ENCODE peak calls at places on chromosomes 6 and 20, in ten cellular contexts. One of them, this sample, is unnamed.

GRCh38 chr6:111625511-111626331 is 20.0 kb upstream of the TRAF3IP2 start:
- DNase-seq in effector memory CD4-positive, alpha-beta T cell: no peak
- DNase-seq in MM.1S: no peak
- DNase-seq in small intestine: peak; percentile 69
- DNase-seq in tibial artery: peak; percentile 56
- DNase-seq in naive thymus-derived CD4-positive, alpha-beta T cell: no peak
- DNase-seq in heart right ventricle: peak; percentile 56
- DNase-seq in aorta: peak; percentile 74
- DNase-seq in adipocyte: peak; percentile 63
- DNase-seq in GM12865: no peak
- DNase-seq in this sample: no peak

GRCh38 chr20:49832632-49833327 is 20.2 kb downstream of the SLC9A8 start:
- DNase-seq in small intestine: no peak
- DNase-seq in heart right ventricle: no peak
- DNase-seq in MM.1S: no peak
- DNase-seq in naive thymus-derived CD4-positive, alpha-beta T cell: no peak
- DNase-seq in aorta: no peak
- DNase-seq in effector memory CD4-positive, alpha-beta T cell: no peak
- DNase-seq in tibial artery: no peak
- DNase-seq in GM12865: peak; percentile 35
- DNase-seq in adipocyte: peak; percentile 82
- DNase-seq in this sample: peak; percentile 84

GRCh38 chr6:148557796-148558457 is 188.9 kb upstream of the UST start:
- DNase-seq in heart right ventricle: no peak
- DNase-seq in tibial artery: no peak
- DNase-seq in naive thymus-derived CD4-positive, alpha-beta T cell: no peak
- DNase-seq in small intestine: no peak
- DNase-seq in MM.1S: no peak
- DNase-seq in GM12865: no peak
- DNase-seq in effector memory CD4-positive, alpha-beta T cell: no peak
- DNase-seq in aorta: no peak
- DNase-seq in adipocyte: no peak
- DNase-seq in this sample: no peak

GRCh38 chr6:11667876-11668275 is 110.7 kb downstream of the ADTRP start:
- DNase-seq in GM12865: no peak
- DNase-seq in naive thymus-derived CD4-positive, alpha-beta T cell: no peak
- DNase-seq in adipocyte: no peak
- DNase-seq in effector memory CD4-positive, alpha-beta T cell: no peak
- DNase-seq in heart right ventricle: no peak
- DNase-seq in MM.1S: no peak
- DNase-seq in small intestine: no peak
- DNase-seq in aorta: no peak
- DNase-seq in tibial artery: no peak
- DNase-seq in this sample: no peak

GRCh38 chr6:5764401-5764955 is 242.2 kb downstream of the NRN1 start:
- DNase-seq in naive thymus-derived CD4-positive, alpha-beta T cell: no peak
- DNase-seq in aorta: peak; percentile 60
- DNase-seq in GM12865: peak; percentile 68
- DNase-seq in adipocyte: peak; percentile 4
- DNase-seq in MM.1S: no peak
- DNase-seq in small intestine: no peak
- DNase-seq in effector memory CD4-positive, alpha-beta T cell: no peak
- DNase-seq in tibial artery: peak; percentile 84
- DNase-seq in heart right ventricle: peak; percentile 80
- DNase-seq in this sample: no peak

GRCh38 chr6:48743738-48744137 is 632.7 kb upstream of the PTCHD4 start:
- DNase-seq in naive thymus-derived CD4-positive, alpha-beta T cell: no peak
- DNase-seq in heart right ventricle: no peak
- DNase-seq in MM.1S: no peak
- DNase-seq in adipocyte: peak; percentile 19
- DNase-seq in GM12865: no peak
- DNase-seq in aorta: no peak
- DNase-seq in tibial artery: no peak
- DNase-seq in effector memory CD4-positive, alpha-beta T cell: no peak
- DNase-seq in small intestine: no peak
- DNase-seq in this sample: no peak

GRCh38 chr6:2155206-2155605 is 90.2 kb downstream of the GMDS start:
- DNase-seq in aorta: no peak
- DNase-seq in GM12865: no peak
- DNase-seq in heart right ventricle: no peak
- DNase-seq in tibial artery: no peak
- DNase-seq in small intestine: no peak
- DNase-seq in adipocyte: no peak
- DNase-seq in MM.1S: no peak
- DNase-seq in naive thymus-derived CD4-positive, alpha-beta T cell: no peak
- DNase-seq in effector memory CD4-positive, alpha-beta T cell: no peak
- DNase-seq in this sample: no peak

GRCh38 chr6:167849846-167850459 is 23.2 kb downstream of the AFDN start:
- DNase-seq in naive thymus-derived CD4-positive, alpha-beta T cell: no peak
- DNase-seq in adipocyte: peak; percentile 22
- DNase-seq in MM.1S: peak; percentile 28
- DNase-seq in heart right ventricle: no peak
- DNase-seq in tibial artery: no peak
- DNase-seq in aorta: no peak
- DNase-seq in effector memory CD4-positive, alpha-beta T cell: no peak
- DNase-seq in GM12865: peak; percentile 12
- DNase-seq in small intestine: peak; percentile 33
- DNase-seq in this sample: peak; percentile 84

GRCh38 chr6:147001621-147002020 is 202.6 kb upstream of the STXBP5 start:
- DNase-seq in GM12865: no peak
- DNase-seq in effector memory CD4-positive, alpha-beta T cell: no peak
- DNase-seq in naive thymus-derived CD4-positive, alpha-beta T cell: no peak
- DNase-seq in MM.1S: no peak
- DNase-seq in small intestine: no peak
- DNase-seq in tibial artery: no peak
- DNase-seq in adipocyte: peak; percentile 56
- DNase-seq in heart right ventricle: no peak
- DNase-seq in aorta: no peak
- DNase-seq in this sample: no peak

GRCh38 chr20:33673411-33674293 is 576 bp downstream of the NECAB3 start:
- DNase-seq in effector memory CD4-positive, alpha-beta T cell: no peak
- DNase-seq in adipocyte: no peak
- DNase-seq in naive thymus-derived CD4-positive, alpha-beta T cell: no peak
- DNase-seq in heart right ventricle: no peak
- DNase-seq in small intestine: no peak
- DNase-seq in tibial artery: no peak
- DNase-seq in MM.1S: peak; percentile 6
- DNase-seq in aorta: peak; percentile 50
- DNase-seq in GM12865: no peak
- DNase-seq in this sample: no peak

GRCh38 chr6:137271245-137272183 is 52.3 kb upstream of the IFNGR1 start:
- DNase-seq in aorta: no peak
- DNase-seq in effector memory CD4-positive, alpha-beta T cell: no peak
- DNase-seq in GM12865: peak; percentile 69
- DNase-seq in adipocyte: peak; percentile 84
- DNase-seq in MM.1S: peak; percentile 60
- DNase-seq in heart right ventricle: no peak
- DNase-seq in naive thymus-derived CD4-positive, alpha-beta T cell: peak; percentile 8
- DNase-seq in tibial artery: no peak
- DNase-seq in small intestine: peak; percentile 65
- DNase-seq in this sample: no peak

GRCh38 chr20:20188647-20189046 is 136.3 kb downstream of the CFAP61 start:
- DNase-seq in tibial artery: no peak
- DNase-seq in naive thymus-derived CD4-positive, alpha-beta T cell: no peak
- DNase-seq in effector memory CD4-positive, alpha-beta T cell: no peak
- DNase-seq in MM.1S: peak; percentile 49
- DNase-seq in adipocyte: no peak
- DNase-seq in aorta: no peak
- DNase-seq in small intestine: no peak
- DNase-seq in heart right ventricle: no peak
- DNase-seq in GM12865: peak; percentile 48
- DNase-seq in this sample: no peak

GRCh38 chr6:66423047-66423446 is 716.0 kb upstream of the EYS start:
- DNase-seq in GM12865: no peak
- DNase-seq in adipocyte: no peak
- DNase-seq in aorta: no peak
- DNase-seq in MM.1S: no peak
- DNase-seq in naive thymus-derived CD4-positive, alpha-beta T cell: no peak
- DNase-seq in small intestine: no peak
- DNase-seq in tibial artery: no peak
- DNase-seq in effector memory CD4-positive, alpha-beta T cell: no peak
- DNase-seq in heart right ventricle: no peak
- DNase-seq in this sample: no peak

GRCh38 chr20:53660947-53661381 is 67.3 kb upstream of the ZNF217 start:
- DNase-seq in effector memory CD4-positive, alpha-beta T cell: no peak
- DNase-seq in aorta: no peak
- DNase-seq in small intestine: no peak
- DNase-seq in MM.1S: peak; percentile 86
- DNase-seq in GM12865: peak; percentile 85
- DNase-seq in heart right ventricle: no peak
- DNase-seq in naive thymus-derived CD4-positive, alpha-beta T cell: peak; percentile 19
- DNase-seq in tibial artery: no peak
- DNase-seq in adipocyte: peak; percentile 73
- DNase-seq in this sample: no peak

DNA sequence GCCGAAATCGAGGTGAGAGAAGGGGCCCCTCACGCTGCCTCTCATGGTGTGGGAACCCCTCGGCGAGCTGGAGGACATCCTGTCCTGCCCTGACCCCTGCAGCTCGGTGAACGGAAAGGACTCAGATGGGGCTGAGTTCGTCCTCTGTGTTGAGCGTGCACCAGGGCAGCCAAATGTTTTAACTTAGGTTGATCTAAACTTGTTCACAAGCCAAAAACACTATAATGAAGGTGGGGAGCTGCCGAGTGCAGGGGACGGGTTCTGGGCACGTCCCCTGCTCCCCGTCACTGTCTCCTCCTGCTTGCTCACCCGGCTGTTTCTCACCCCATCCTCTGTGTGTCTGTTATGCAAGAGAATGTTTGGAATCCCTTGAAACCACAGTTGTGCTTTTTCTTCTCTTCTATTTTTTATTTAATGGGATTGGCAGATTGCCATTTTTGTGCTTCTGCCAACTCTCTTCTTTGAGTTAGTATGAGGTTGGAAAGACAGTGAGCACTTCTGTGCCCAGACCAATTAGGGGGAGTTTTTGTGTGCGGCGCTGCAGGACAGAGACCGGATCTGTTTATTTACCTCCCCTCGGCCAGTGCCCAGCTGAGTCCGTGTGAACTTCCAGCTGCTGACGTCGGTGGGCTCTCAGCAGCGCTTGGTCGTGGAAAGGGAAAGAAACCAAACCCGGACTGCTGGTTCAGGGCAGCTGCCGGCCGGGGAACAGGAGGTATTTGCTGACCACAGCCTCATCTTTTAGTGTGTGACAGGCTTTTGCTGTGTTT is 158.1 kb downstream of the DTNBP1 start:
- DNase-seq in small intestine: peak; percentile 8
- DNase-seq in naive thymus-derived CD4-positive, alpha-beta T cell: no peak
- DNase-seq in adipocyte: peak; percentile 94
- DNase-seq in aorta: peak; percentile 71
- DNase-seq in heart right ventricle: peak; percentile 73
- DNase-seq in tibial artery: peak; percentile 63
- DNase-seq in MM.1S: no peak
- DNase-seq in GM12865: no peak
- DNase-seq in effector memory CD4-positive, alpha-beta T cell: no peak
- DNase-seq in this sample: peak; percentile 76
- H3K4me3 ChIP-seq in small intestine: no peak overlapping the region
- H3K4me3 ChIP-seq in naive thymus-derived CD4-positive, alpha-beta T cell: no peak overlapping the region
- H3K4me3 ChIP-seq in adipocyte: peak overlapping the region; percentile 58
- H3K4me3 ChIP-seq in aorta: no peak overlapping the region
- H3K4me3 ChIP-seq in heart right ventricle: peak overlapping the region; percentile 41
- H3K4me3 ChIP-seq in tibial artery: peak overlapping the region; percentile 31
- H3K4me3 ChIP-seq in MM.1S: no peak overlapping the region
- H3K4me3 ChIP-seq in GM12865: no peak overlapping the region
- H3K4me3 ChIP-seq in effector memory CD4-positive, alpha-beta T cell: no peak overlapping the region
- H3K4me3 ChIP-seq in this sample: peak overlapping the region; percentile 10

GRCh38 chr6:33622456-33623431 is 1.6 kb downstream of the ITPR3 start:
- DNase-seq in MM.1S: no peak
- DNase-seq in naive thymus-derived CD4-positive, alpha-beta T cell: no peak
- DNase-seq in small intestine: peak; percentile 72
- DNase-seq in effector memory CD4-positive, alpha-beta T cell: no peak
- DNase-seq in GM12865: peak; percentile 45
- DNase-seq in aorta: no peak
- DNase-seq in adipocyte: peak; percentile 57
- DNase-seq in heart right ventricle: no peak
- DNase-seq in tibial artery: peak; percentile 43
- DNase-seq in this sample: no peak
- H3K4me3 ChIP-seq in MM.1S: peak overlapping the region; percentile 91
- H3K4me3 ChIP-seq in naive thymus-derived CD4-positive, alpha-beta T cell: peak overlapping the region; percentile 66
- H3K4me3 ChIP-seq in small intestine: peak overlapping the region; percentile 97
- H3K4me3 ChIP-seq in effector memory CD4-positive, alpha-beta T cell: peak overlapping the region; percentile 95
- H3K4me3 ChIP-seq in GM12865: peak overlapping the region; percentile 97
- H3K4me3 ChIP-seq in aorta: no peak overlapping the region
- H3K4me3 ChIP-seq in adipocyte: peak overlapping the region; percentile 86
- H3K4me3 ChIP-seq in heart right ventricle: peak overlapping the region; percentile 71
- H3K4me3 ChIP-seq in tibial artery: peak overlapping the region; percentile 61
- H3K4me3 ChIP-seq in this sample: peak overlapping the region; percentile 84

GRCh38 chr20:44356353-44356723 is 839 bp downstream of the HNF4A start:
- DNase-seq in small intestine: no peak
- DNase-seq in heart right ventricle: no peak
- DNase-seq in MM.1S: no peak
- DNase-seq in naive thymus-derived CD4-positive, alpha-beta T cell: no peak
- DNase-seq in adipocyte: no peak
- DNase-seq in GM12865: no peak
- DNase-seq in aorta: no peak
- DNase-seq in tibial artery: no peak
- DNase-seq in effector memory CD4-positive, alpha-beta T cell: no peak
- DNase-seq in this sample: no peak

GRCh38 chr20:44354979-44355502 is 458 bp upstream of the HNF4A start:
- DNase-seq in effector memory CD4-positive, alpha-beta T cell: no peak
- DNase-seq in small intestine: peak; percentile 99
- DNase-seq in tibial artery: no peak
- DNase-seq in naive thymus-derived CD4-positive, alpha-beta T cell: no peak
- DNase-seq in MM.1S: no peak
- DNase-seq in heart right ventricle: no peak
- DNase-seq in adipocyte: no peak
- DNase-seq in aorta: no peak
- DNase-seq in GM12865: no peak
- DNase-seq in this sample: no peak

GRCh38 chr20:44357020-44357419 is 1.5 kb downstream of the HNF4A start:
- DNase-seq in heart right ventricle: no peak
- DNase-seq in adipocyte: no peak
- DNase-seq in effector memory CD4-positive, alpha-beta T cell: no peak
- DNase-seq in aorta: no peak
- DNase-seq in naive thymus-derived CD4-positive, alpha-beta T cell: no peak
- DNase-seq in tibial artery: no peak
- DNase-seq in MM.1S: no peak
- DNase-seq in GM12865: no peak
- DNase-seq in small intestine: no peak
- DNase-seq in this sample: no peak

GRCh38 chr20:44357555-44358130 is 2.1 kb downstream of the HNF4A start:
- DNase-seq in GM12865: peak; percentile 24
- DNase-seq in MM.1S: no peak
- DNase-seq in naive thymus-derived CD4-positive, alpha-beta T cell: no peak
- DNase-seq in aorta: no peak
- DNase-seq in small intestine: no peak
- DNase-seq in heart right ventricle: peak; percentile 48
- DNase-seq in tibial artery: no peak
- DNase-seq in effector memory CD4-positive, alpha-beta T cell: no peak
- DNase-seq in adipocyte: no peak
- DNase-seq in this sample: no peak

GRCh38 chr20:44355503-44356352 is at the start of gene HNF4A:
- DNase-seq in MM.1S: no peak
- DNase-seq in effector memory CD4-positive, alpha-beta T cell: no peak
- DNase-seq in aorta: no peak
- DNase-seq in naive thymus-derived CD4-positive, alpha-beta T cell: no peak
- DNase-seq in GM12865: no peak
- DNase-seq in small intestine: peak; percentile 60
- DNase-seq in tibial artery: no peak
- DNase-seq in adipocyte: no peak
- DNase-seq in heart right ventricle: no peak
- DNase-seq in this sample: no peak
- H3K4me3 ChIP-seq in MM.1S: no peak within 1 kb of the TSS
- H3K4me3 ChIP-seq in effector memory CD4-positive, alpha-beta T cell: no peak within 1 kb of the TSS
- H3K4me3 ChIP-seq in aorta: no peak within 1 kb of the TSS
- H3K4me3 ChIP-seq in naive thymus-derived CD4-positive, alpha-beta T cell: no peak within 1 kb of the TSS
- H3K4me3 ChIP-seq in GM12865: no peak within 1 kb of the TSS
- H3K4me3 ChIP-seq in small intestine: peak within 1 kb of the TSS; percentile 75
- H3K4me3 ChIP-seq in tibial artery: no peak within 1 kb of the TSS
- H3K4me3 ChIP-seq in adipocyte: no peak within 1 kb of the TSS
- H3K4me3 ChIP-seq in heart right ventricle: no peak within 1 kb of the TSS
- H3K4me3 ChIP-seq in this sample: no peak within 1 kb of the TSS

GRCh38 chr6:41503435-41503768 is 42.8 kb upstream of the FOXP4 start:
- DNase-seq in MM.1S: no peak
- DNase-seq in aorta: no peak
- DNase-seq in small intestine: no peak
- DNase-seq in effector memory CD4-positive, alpha-beta T cell: no peak
- DNase-seq in tibial artery: no peak
- DNase-seq in GM12865: no peak
- DNase-seq in naive thymus-derived CD4-positive, alpha-beta T cell: no peak
- DNase-seq in adipocyte: no peak
- DNase-seq in heart right ventricle: no peak
- DNase-seq in this sample: no peak
- H3K4me3 ChIP-seq in MM.1S: no peak overlapping the region
- H3K4me3 ChIP-seq in aorta: no peak overlapping the region
- H3K4me3 ChIP-seq in small intestine: peak overlapping the region; percentile 26
- H3K4me3 ChIP-seq in effector memory CD4-positive, alpha-beta T cell: no peak overlapping the region
- H3K4me3 ChIP-seq in tibial artery: peak overlapping the region; percentile 55
- H3K4me3 ChIP-seq in GM12865: no peak overlapping the region
- H3K4me3 ChIP-seq in naive thymus-derived CD4-positive, alpha-beta T cell: no peak overlapping the region
- H3K4me3 ChIP-seq in adipocyte: no peak overlapping the region
- H3K4me3 ChIP-seq in heart right ventricle: peak overlapping the region; percentile 54
- H3K4me3 ChIP-seq in this sample: no peak overlapping the region

This sample was measured in LNCaP clone FGC.